ENCODE peak calls at places on chromosomes 1 and 21, in nine cellular contexts. One of them, this sample, is unnamed.

GRCh38 chr1:172960454-172961208 is 90.1 kb downstream of the TNFSF18 start:
- DNase-seq in tibial nerve: no peak
- DNase-seq in Caco-2: no peak
- DNase-seq in IMR-90: peak; percentile 87
- DNase-seq in psoas muscle: no peak
- DNase-seq in tibial artery: no peak
- DNase-seq in GM06990: no peak
- DNase-seq in dorsolateral prefrontal cortex: no peak
- DNase-seq in brain microvascular endothelial cell: no peak
- DNase-seq in this sample: no peak

GRCh38 chr1:11841245-11842153 is 6.1 kb downstream of the NPPA start:
- DNase-seq in tibial nerve: no peak
- DNase-seq in Caco-2: no peak
- DNase-seq in IMR-90: peak; percentile 12
- DNase-seq in psoas muscle: no peak
- DNase-seq in tibial artery: no peak
- DNase-seq in GM06990: no peak
- DNase-seq in dorsolateral prefrontal cortex: no peak
- DNase-seq in brain microvascular endothelial cell: no peak
- DNase-seq in this sample: no peak

GRCh38 chr1:119285482-119285881 is 83.1 kb upstream of the HAO2 start:
- DNase-seq in tibial nerve: no peak
- DNase-seq in Caco-2: no peak
- DNase-seq in IMR-90: peak; percentile 79
- DNase-seq in psoas muscle: no peak
- DNase-seq in tibial artery: no peak
- DNase-seq in GM06990: no peak
- DNase-seq in dorsolateral prefrontal cortex: no peak
- DNase-seq in brain microvascular endothelial cell: peak; percentile 74
- DNase-seq in this sample: no peak

GRCh38 chr21:16455526-16455925 is 725.7 kb downstream of the USP25 start:
- DNase-seq in tibial nerve: no peak
- DNase-seq in Caco-2: no peak
- DNase-seq in IMR-90: no peak
- DNase-seq in psoas muscle: no peak
- DNase-seq in tibial artery: no peak
- DNase-seq in GM06990: no peak
- DNase-seq in dorsolateral prefrontal cortex: no peak
- DNase-seq in brain microvascular endothelial cell: no peak
- DNase-seq in this sample: no peak

GRCh38 chr1:17924578-17924977 is 169.4 kb downstream of the ACTL8 start:
- DNase-seq in tibial nerve: no peak
- DNase-seq in Caco-2: no peak
- DNase-seq in IMR-90: no peak
- DNase-seq in psoas muscle: no peak
- DNase-seq in tibial artery: no peak
- DNase-seq in GM06990: no peak
- DNase-seq in dorsolateral prefrontal cortex: no peak
- DNase-seq in brain microvascular endothelial cell: no peak
- DNase-seq in this sample: no peak

GRCh38 chr21:39489380-39489924 is 37.7 kb downstream of the SH3BGR start:
- DNase-seq in tibial nerve: no peak
- DNase-seq in Caco-2: no peak
- DNase-seq in IMR-90: no peak
- DNase-seq in psoas muscle: no peak
- DNase-seq in tibial artery: no peak
- DNase-seq in GM06990: no peak
- DNase-seq in dorsolateral prefrontal cortex: no peak
- DNase-seq in brain microvascular endothelial cell: no peak
- DNase-seq in this sample: no peak

GRCh38 chr21:40331182-40331581 is 463.9 kb downstream of the PCP4 start:
- DNase-seq in tibial nerve: no peak
- DNase-seq in Caco-2: no peak
- DNase-seq in IMR-90: no peak
- DNase-seq in psoas muscle: no peak
- DNase-seq in tibial artery: no peak
- DNase-seq in GM06990: no peak
- DNase-seq in dorsolateral prefrontal cortex: peak; percentile 30
- DNase-seq in brain microvascular endothelial cell: no peak
- DNase-seq in this sample: no peak

GRCh38 chr1:43530483-43531452 is at the start of gene PTPRF:
- DNase-seq in tibial nerve: no peak
- DNase-seq in Caco-2: peak; percentile 60
- DNase-seq in IMR-90: peak; percentile 48
- DNase-seq in psoas muscle: peak; percentile 62
- DNase-seq in tibial artery: peak; percentile 76
- DNase-seq in GM06990: peak; percentile 19
- DNase-seq in dorsolateral prefrontal cortex: peak; percentile 64
- DNase-seq in brain microvascular endothelial cell: no peak
- DNase-seq in this sample: no peak

GRCh38 chr1:48610628-48611542 is 138.9 kb upstream of the SPATA6 start:
- DNase-seq in tibial nerve: no peak
- DNase-seq in Caco-2: no peak
- DNase-seq in IMR-90: no peak
- DNase-seq in psoas muscle: no peak
- DNase-seq in tibial artery: no peak
- DNase-seq in GM06990: no peak
- DNase-seq in dorsolateral prefrontal cortex: peak; percentile 37
- DNase-seq in brain microvascular endothelial cell: no peak
- DNase-seq in this sample: no peak

GRCh38 chr21:14956826-14957225 is 108.0 kb downstream of the NRIP1 start:
- DNase-seq in tibial nerve: no peak
- DNase-seq in Caco-2: no peak
- DNase-seq in IMR-90: peak; percentile 85
- DNase-seq in psoas muscle: no peak
- DNase-seq in tibial artery: no peak
- DNase-seq in GM06990: no peak
- DNase-seq in dorsolateral prefrontal cortex: no peak
- DNase-seq in brain microvascular endothelial cell: peak; percentile 53
- DNase-seq in this sample: no peak

GRCh38 chr1:162233937-162234336 is 142.7 kb downstream of the SPATA46 start:
- DNase-seq in tibial nerve: no peak
- DNase-seq in Caco-2: no peak
- DNase-seq in IMR-90: no peak
- DNase-seq in psoas muscle: no peak
- DNase-seq in tibial artery: no peak
- DNase-seq in GM06990: no peak
- DNase-seq in dorsolateral prefrontal cortex: no peak
- DNase-seq in brain microvascular endothelial cell: no peak
- DNase-seq in this sample: no peak

GRCh38 chr1:74824497-74825107 is 91.7 kb downstream of the TYW3 start:
- DNase-seq in tibial nerve: no peak
- DNase-seq in Caco-2: no peak
- DNase-seq in IMR-90: no peak
- DNase-seq in psoas muscle: no peak
- DNase-seq in tibial artery: no peak
- DNase-seq in GM06990: no peak
- DNase-seq in dorsolateral prefrontal cortex: no peak
- DNase-seq in brain microvascular endothelial cell: no peak
- DNase-seq in this sample: peak; percentile 15

GRCh38 chr1:50425376-50426107 is 2.3 kb upstream of the DMRTA2 start:
- DNase-seq in tibial nerve: no peak
- DNase-seq in Caco-2: no peak
- DNase-seq in IMR-90: no peak
- DNase-seq in psoas muscle: no peak
- DNase-seq in tibial artery: no peak
- DNase-seq in GM06990: no peak
- DNase-seq in dorsolateral prefrontal cortex: no peak
- DNase-seq in brain microvascular endothelial cell: no peak
- DNase-seq in this sample: no peak

GRCh38 chr1:224199679-224200078 is 16.6 kb downstream of the DEGS1 start:
- DNase-seq in tibial nerve: no peak
- DNase-seq in Caco-2: no peak
- DNase-seq in IMR-90: no peak
- DNase-seq in psoas muscle: no peak
- DNase-seq in tibial artery: no peak
- DNase-seq in GM06990: no peak
- DNase-seq in dorsolateral prefrontal cortex: no peak
- DNase-seq in brain microvascular endothelial cell: no peak
- DNase-seq in this sample: no peak

GRCh38 chr1:211920141-211920572 is 89.6 kb upstream of the LPGAT1 start:
- DNase-seq in tibial nerve: no peak
- DNase-seq in Caco-2: no peak
- DNase-seq in IMR-90: peak; percentile 69
- DNase-seq in psoas muscle: no peak
- DNase-seq in tibial artery: peak; percentile 70
- DNase-seq in GM06990: no peak
- DNase-seq in dorsolateral prefrontal cortex: no peak
- DNase-seq in brain microvascular endothelial cell: peak; percentile 82
- DNase-seq in this sample: no peak

GRCh38 chr1:110605901-110606783 is at the start of gene KCNA2:
- DNase-seq in tibial nerve: no peak
- DNase-seq in Caco-2: no peak
- DNase-seq in IMR-90: no peak
- DNase-seq in psoas muscle: peak; percentile 37
- DNase-seq in tibial artery: peak; percentile 68
- DNase-seq in GM06990: no peak
- DNase-seq in dorsolateral prefrontal cortex: peak; percentile 67
- DNase-seq in brain microvascular endothelial cell: no peak
- DNase-seq in this sample: no peak

GRCh38 chr1:174072546-174072945 is 50.4 kb upstream of the RC3H1 start:
- DNase-seq in tibial nerve: no peak
- DNase-seq in Caco-2: no peak
- DNase-seq in IMR-90: no peak
- DNase-seq in psoas muscle: no peak
- DNase-seq in tibial artery: no peak
- DNase-seq in GM06990: no peak
- DNase-seq in dorsolateral prefrontal cortex: no peak
- DNase-seq in brain microvascular endothelial cell: no peak
- DNase-seq in this sample: no peak

GRCh38 chr1:99645699-99646531 is at the start of gene PALMD:
- DNase-seq in tibial nerve: no peak
- DNase-seq in Caco-2: no peak
- DNase-seq in IMR-90: peak; percentile 15
- DNase-seq in psoas muscle: peak; percentile 70
- DNase-seq in tibial artery: no peak
- DNase-seq in GM06990: no peak
- DNase-seq in dorsolateral prefrontal cortex: no peak
- DNase-seq in brain microvascular endothelial cell: no peak
- DNase-seq in this sample: no peak

GRCh38 chr1:45490121-45490622 is 791 bp downstream of the TESK2 start:
- DNase-seq in tibial nerve: no peak
- DNase-seq in Caco-2: no peak
- DNase-seq in IMR-90: peak; percentile 21
- DNase-seq in psoas muscle: no peak
- DNase-seq in tibial artery: no peak
- DNase-seq in GM06990: no peak
- DNase-seq in dorsolateral prefrontal cortex: no peak
- DNase-seq in brain microvascular endothelial cell: no peak
- DNase-seq in this sample: no peak

GRCh38 chr1:59752556-59753412 is 62.0 kb upstream of the HOOK1 start:
- DNase-seq in tibial nerve: no peak
- DNase-seq in Caco-2: no peak
- DNase-seq in IMR-90: no peak
- DNase-seq in psoas muscle: no peak
- DNase-seq in tibial artery: no peak
- DNase-seq in GM06990: no peak
- DNase-seq in dorsolateral prefrontal cortex: no peak
- DNase-seq in brain microvascular endothelial cell: no peak
- DNase-seq in this sample: no peak

GRCh38 chr1:215543191-215543606 is 23.9 kb upstream of the KCTD3 start:
- DNase-seq in tibial nerve: no peak
- DNase-seq in Caco-2: no peak
- DNase-seq in IMR-90: peak; percentile 72
- DNase-seq in psoas muscle: no peak
- DNase-seq in tibial artery: no peak
- DNase-seq in GM06990: no peak
- DNase-seq in dorsolateral prefrontal cortex: no peak
- DNase-seq in brain microvascular endothelial cell: no peak
- DNase-seq in this sample: no peak

GRCh38 chr1:9629445-9630201 is 21.9 kb upstream of the PIK3CD start:
- DNase-seq in tibial nerve: no peak
- DNase-seq in Caco-2: no peak
- DNase-seq in IMR-90: no peak
- DNase-seq in psoas muscle: peak; percentile 46
- DNase-seq in tibial artery: peak; percentile 78
- DNase-seq in GM06990: peak; percentile 89
- DNase-seq in dorsolateral prefrontal cortex: no peak
- DNase-seq in brain microvascular endothelial cell: no peak
- DNase-seq in this sample: no peak

GRCh38 chr1:227728892-227729143 is 6.3 kb downstream of the JMJD4 start:
- DNase-seq in tibial nerve: no peak
- DNase-seq in Caco-2: no peak
- DNase-seq in IMR-90: no peak
- DNase-seq in psoas muscle: no peak
- DNase-seq in tibial artery: no peak
- DNase-seq in GM06990: no peak
- DNase-seq in dorsolateral prefrontal cortex: no peak
- DNase-seq in brain microvascular endothelial cell: no peak
- DNase-seq in this sample: no peak
- H3K4me3 ChIP-seq in tibial nerve: peak overlapping the region; percentile 46
- H3K4me3 ChIP-seq in Caco-2: peak overlapping the region; percentile 46
- H3K4me3 ChIP-seq in IMR-90: peak overlapping the region; percentile 60
- H3K4me3 ChIP-seq in psoas muscle: peak overlapping the region; percentile 67
- H3K4me3 ChIP-seq in tibial artery: peak overlapping the region; percentile 49
- H3K4me3 ChIP-seq in GM06990: peak overlapping the region; percentile 63
- H3K4me3 ChIP-seq in dorsolateral prefrontal cortex: peak overlapping the region; percentile 65
- H3K4me3 ChIP-seq in brain microvascular endothelial cell: peak overlapping the region; percentile 40
- H3K4me3 ChIP-seq in this sample: peak overlapping the region; percentile 51

GRCh38 chr1:23178931-23179330 is 10.3 kb upstream of the LUZP1 start:
- DNase-seq in tibial nerve: no peak
- DNase-seq in Caco-2: no peak
- DNase-seq in IMR-90: peak; percentile 38
- DNase-seq in psoas muscle: no peak
- DNase-seq in tibial artery: no peak
- DNase-seq in GM06990: no peak
- DNase-seq in dorsolateral prefrontal cortex: no peak
- DNase-seq in brain microvascular endothelial cell: peak; percentile 54
- DNase-seq in this sample: no peak
- TF ChIP-seq CTCF in tibial nerve: no peak
- TF ChIP-seq CTCF in Caco-2: peak; percentile 37
- TF ChIP-seq CTCF in IMR-90: peak; percentile 40
- TF ChIP-seq CTCF in psoas muscle: peak; percentile 26
- TF ChIP-seq CTCF in tibial artery: peak; percentile 27
- TF ChIP-seq CTCF in GM06990: no peak
- TF ChIP-seq CTCF in dorsolateral prefrontal cortex: no peak
- TF ChIP-seq CTCF in brain microvascular endothelial cell: peak; percentile 58
- TF ChIP-seq CTCF in this sample: peak; percentile 39

GRCh38 chr1:18951416-18951815 is 5.1 kb downstream of the IFFO2 start:
- DNase-seq in tibial nerve: no peak
- DNase-seq in Caco-2: no peak
- DNase-seq in IMR-90: no peak
- DNase-seq in psoas muscle: no peak
- DNase-seq in tibial artery: no peak
- DNase-seq in GM06990: no peak
- DNase-seq in dorsolateral prefrontal cortex: no peak
- DNase-seq in brain microvascular endothelial cell: no peak
- DNase-seq in this sample: no peak
- H3K4me3 ChIP-seq in tibial nerve: no peak overlapping the region
- H3K4me3 ChIP-seq in Caco-2: no peak overlapping the region
- H3K4me3 ChIP-seq in IMR-90: no peak overlapping the region
- H3K4me3 ChIP-seq in psoas muscle: peak overlapping the region; percentile 56
- H3K4me3 ChIP-seq in tibial artery: peak overlapping the region; percentile 51
- H3K4me3 ChIP-seq in GM06990: peak overlapping the region; percentile 58
- H3K4me3 ChIP-seq in dorsolateral prefrontal cortex: peak overlapping the region; percentile 56
- H3K4me3 ChIP-seq in brain microvascular endothelial cell: no peak overlapping the region
- H3K4me3 ChIP-seq in this sample: peak overlapping the region; percentile 62

GRCh38 chr1:151196292-151196800 is 2.0 kb upstream of the PIP5K1A start:
- DNase-seq in tibial nerve: peak; percentile 42
- DNase-seq in Caco-2: peak; percentile 84
- DNase-seq in IMR-90: peak; percentile 85
- DNase-seq in psoas muscle: no peak
- DNase-seq in tibial artery: peak; percentile 72
- DNase-seq in GM06990: peak; percentile 33
- DNase-seq in dorsolateral prefrontal cortex: no peak
- DNase-seq in brain microvascular endothelial cell: peak; percentile 83
- DNase-seq in this sample: peak; percentile 50
- TF ChIP-seq CTCF in tibial nerve: peak; percentile 33
- TF ChIP-seq CTCF in Caco-2: peak; percentile 46
- TF ChIP-seq CTCF in IMR-90: peak; percentile 72
- TF ChIP-seq CTCF in psoas muscle: peak; percentile 54
- TF ChIP-seq CTCF in tibial artery: peak; percentile 44
- TF ChIP-seq CTCF in GM06990: peak; percentile 49
- TF ChIP-seq CTCF in dorsolateral prefrontal cortex: peak; percentile 53
- TF ChIP-seq CTCF in brain microvascular endothelial cell: peak; percentile 68
- TF ChIP-seq CTCF in this sample: peak; percentile 43